ENCODE peak calls at places on chromosomes 13 and 19, in eight cellular contexts. One of them, this sample, is unnamed.
A peak's percentile ranks its signal among the peaks of the same experiment; 100 is the strongest.

GRCh38 chr13:44237276-44237767 is 136.3 kb upstream of the SERP2 start:
- DNase-seq in GM12865: peak; percentile 82
- DNase-seq in uterus: peak; percentile 65
- DNase-seq in astrocyte of the spinal cord: peak; percentile 95
- DNase-seq in CD8-positive, alpha-beta T cell: no peak
- DNase-seq in thoracic aorta: peak; percentile 51
- DNase-seq in left ventricle myocardium inferior: peak; percentile 46
- DNase-seq in body of pancreas: no peak
- DNase-seq in this sample: peak; percentile 56

GRCh38 chr13:105737688-105738087 is 797.8 kb downstream of the EFNB2 start:
- DNase-seq in astrocyte of the spinal cord: no peak
- DNase-seq in body of pancreas: no peak
- DNase-seq in thoracic aorta: no peak
- DNase-seq in GM12865: no peak
- DNase-seq in CD8-positive, alpha-beta T cell: no peak
- DNase-seq in uterus: no peak
- DNase-seq in left ventricle myocardium inferior: no peak
- DNase-seq in this sample: no peak

GRCh38 chr19:51986309-51987291 is at the start of gene ZNF350:
- DNase-seq in astrocyte of the spinal cord: peak; percentile 98
- DNase-seq in body of pancreas: peak; percentile 91
- DNase-seq in left ventricle myocardium inferior: peak; percentile 90
- DNase-seq in thoracic aorta: peak; percentile 85
- DNase-seq in GM12865: peak; percentile 95
- DNase-seq in CD8-positive, alpha-beta T cell: peak; percentile 82
- DNase-seq in uterus: peak; percentile 88
- DNase-seq in this sample: peak; percentile 90

GRCh38 chr19:6065685-6066365 is 44.5 kb downstream of the RFX2 start:
- DNase-seq in body of pancreas: peak; percentile 58
- DNase-seq in GM12865: no peak
- DNase-seq in astrocyte of the spinal cord: peak; percentile 59
- DNase-seq in thoracic aorta: no peak
- DNase-seq in CD8-positive, alpha-beta T cell: peak; percentile 39
- DNase-seq in uterus: peak; percentile 83
- DNase-seq in left ventricle myocardium inferior: peak; percentile 43
- DNase-seq in this sample: no peak

GRCh38 chr19:3760871-3761361 is 576 bp downstream of the APBA3 start:
- DNase-seq in CD8-positive, alpha-beta T cell: no peak
- DNase-seq in left ventricle myocardium inferior: no peak
- DNase-seq in body of pancreas: no peak
- DNase-seq in uterus: no peak
- DNase-seq in thoracic aorta: no peak
- DNase-seq in astrocyte of the spinal cord: no peak
- DNase-seq in GM12865: peak; percentile 26
- DNase-seq in this sample: peak; percentile 53

GRCh38 chr13:46759861-46760260 is 37.1 kb downstream of the ESD start:
- DNase-seq in thoracic aorta: no peak
- DNase-seq in uterus: no peak
- DNase-seq in left ventricle myocardium inferior: no peak
- DNase-seq in CD8-positive, alpha-beta T cell: no peak
- DNase-seq in body of pancreas: no peak
- DNase-seq in astrocyte of the spinal cord: no peak
- DNase-seq in GM12865: no peak
- DNase-seq in this sample: no peak

GRCh38 chr19:23762884-23763711 is 4.4 kb upstream of the ZNF681 start:
- DNase-seq in body of pancreas: peak; percentile 88
- DNase-seq in thoracic aorta: no peak
- DNase-seq in astrocyte of the spinal cord: peak; percentile 57
- DNase-seq in CD8-positive, alpha-beta T cell: peak; percentile 77
- DNase-seq in uterus: peak; percentile 86
- DNase-seq in left ventricle myocardium inferior: peak; percentile 87
- DNase-seq in GM12865: peak; percentile 35
- DNase-seq in this sample: peak; percentile 75

GRCh38 chr13:23637813-23638212 is 67.6 kb downstream of the TNFRSF19 start:
- DNase-seq in GM12865: no peak
- DNase-seq in body of pancreas: no peak
- DNase-seq in uterus: no peak
- DNase-seq in thoracic aorta: no peak
- DNase-seq in left ventricle myocardium inferior: peak; percentile 38
- DNase-seq in CD8-positive, alpha-beta T cell: no peak
- DNase-seq in astrocyte of the spinal cord: no peak
- DNase-seq in this sample: no peak

GRCh38 chr13:87677334-87678234 is 6.4 kb downstream of the SLITRK5 start:
- DNase-seq in GM12865: no peak
- DNase-seq in thoracic aorta: no peak
- DNase-seq in body of pancreas: peak; percentile 36
- DNase-seq in uterus: no peak
- DNase-seq in CD8-positive, alpha-beta T cell: no peak
- DNase-seq in astrocyte of the spinal cord: peak; percentile 27
- DNase-seq in left ventricle myocardium inferior: no peak
- DNase-seq in this sample: no peak

GRCh38 chr13:73189766-73190165 is 131.0 kb downstream of the KLF5 start:
- DNase-seq in CD8-positive, alpha-beta T cell: no peak
- DNase-seq in astrocyte of the spinal cord: no peak
- DNase-seq in uterus: no peak
- DNase-seq in body of pancreas: no peak
- DNase-seq in left ventricle myocardium inferior: no peak
- DNase-seq in GM12865: no peak
- DNase-seq in thoracic aorta: no peak
- DNase-seq in this sample: no peak

GRCh38 chr19:48632692-48633147 is 4.5 kb downstream of the DBP start:
- DNase-seq in astrocyte of the spinal cord: no peak
- DNase-seq in uterus: no peak
- DNase-seq in left ventricle myocardium inferior: no peak
- DNase-seq in body of pancreas: no peak
- DNase-seq in GM12865: no peak
- DNase-seq in thoracic aorta: no peak
- DNase-seq in CD8-positive, alpha-beta T cell: no peak
- DNase-seq in this sample: no peak

GRCh38 chr13:100646030-100646673 is 28.4 kb downstream of the TMTC4 start:
- DNase-seq in uterus: no peak
- DNase-seq in left ventricle myocardium inferior: no peak
- DNase-seq in GM12865: no peak
- DNase-seq in thoracic aorta: no peak
- DNase-seq in astrocyte of the spinal cord: peak; percentile 44
- DNase-seq in CD8-positive, alpha-beta T cell: no peak
- DNase-seq in body of pancreas: no peak
- DNase-seq in this sample: no peak

GRCh38 chr13:33218020-33218419 is 67.5 kb downstream of the STARD13 start:
- DNase-seq in thoracic aorta: no peak
- DNase-seq in GM12865: no peak
- DNase-seq in left ventricle myocardium inferior: no peak
- DNase-seq in astrocyte of the spinal cord: peak; percentile 68
- DNase-seq in body of pancreas: no peak
- DNase-seq in CD8-positive, alpha-beta T cell: no peak
- DNase-seq in uterus: no peak
- DNase-seq in this sample: no peak

GRCh38 chr13:98570929-98571372 is 6.0 kb downstream of the STK24 start:
- DNase-seq in CD8-positive, alpha-beta T cell: no peak
- DNase-seq in uterus: peak; percentile 35
- DNase-seq in left ventricle myocardium inferior: no peak
- DNase-seq in thoracic aorta: no peak
- DNase-seq in body of pancreas: no peak
- DNase-seq in GM12865: peak; percentile 93
- DNase-seq in astrocyte of the spinal cord: peak; percentile 50
- DNase-seq in this sample: no peak

GRCh38 chr13:98451676-98452105 is 125.2 kb downstream of the STK24 start:
- DNase-seq in body of pancreas: no peak
- DNase-seq in uterus: peak; percentile 69
- DNase-seq in thoracic aorta: peak; percentile 46
- DNase-seq in astrocyte of the spinal cord: peak; percentile 91
- DNase-seq in CD8-positive, alpha-beta T cell: no peak
- DNase-seq in GM12865: no peak
- DNase-seq in left ventricle myocardium inferior: peak; percentile 38
- DNase-seq in this sample: peak; percentile 75

GRCh38 chr19:49339364-49340068 is 4.3 kb downstream of the CD37 start:
- DNase-seq in uterus: peak; percentile 89
- DNase-seq in GM12865: peak; percentile 89
- DNase-seq in thoracic aorta: peak; percentile 57
- DNase-seq in body of pancreas: peak; percentile 91
- DNase-seq in left ventricle myocardium inferior: peak; percentile 90
- DNase-seq in astrocyte of the spinal cord: peak; percentile 89
- DNase-seq in CD8-positive, alpha-beta T cell: no peak
- DNase-seq in this sample: peak; percentile 83

GRCh38 chr13:98429081-98429480 is 147.8 kb downstream of the STK24 start:
- DNase-seq in left ventricle myocardium inferior: no peak
- DNase-seq in astrocyte of the spinal cord: no peak
- DNase-seq in CD8-positive, alpha-beta T cell: no peak
- DNase-seq in GM12865: no peak
- DNase-seq in body of pancreas: no peak
- DNase-seq in uterus: no peak
- DNase-seq in thoracic aorta: no peak
- DNase-seq in this sample: no peak

GRCh38 chr19:19140476-19140875 is 2.2 kb upstream of the TMEM161A start:
- DNase-seq in uterus: no peak
- DNase-seq in thoracic aorta: no peak
- DNase-seq in left ventricle myocardium inferior: no peak
- DNase-seq in GM12865: no peak
- DNase-seq in CD8-positive, alpha-beta T cell: no peak
- DNase-seq in astrocyte of the spinal cord: no peak
- DNase-seq in body of pancreas: no peak
- DNase-seq in this sample: no peak

GRCh38 chr13:95564091-95564490 is 11.6 kb downstream of the CLDN10 start:
- DNase-seq in thoracic aorta: no peak
- DNase-seq in astrocyte of the spinal cord: peak; percentile 18
- DNase-seq in left ventricle myocardium inferior: no peak
- DNase-seq in CD8-positive, alpha-beta T cell: no peak
- DNase-seq in GM12865: no peak
- DNase-seq in uterus: no peak
- DNase-seq in body of pancreas: no peak
- DNase-seq in this sample: no peak

GRCh38 chr13:108924154-108924940 is 294.9 kb downstream of the MYO16 start:
- DNase-seq in astrocyte of the spinal cord: peak; percentile 20
- DNase-seq in uterus: no peak
- DNase-seq in thoracic aorta: no peak
- DNase-seq in body of pancreas: no peak
- DNase-seq in GM12865: no peak
- DNase-seq in CD8-positive, alpha-beta T cell: no peak
- DNase-seq in left ventricle myocardium inferior: no peak
- DNase-seq in this sample: no peak

GRCh38 chr13:106156468-106156867 is 379.0 kb downstream of the EFNB2 start:
- DNase-seq in left ventricle myocardium inferior: no peak
- DNase-seq in GM12865: no peak
- DNase-seq in thoracic aorta: no peak
- DNase-seq in CD8-positive, alpha-beta T cell: no peak
- DNase-seq in uterus: no peak
- DNase-seq in astrocyte of the spinal cord: peak; percentile 98
- DNase-seq in body of pancreas: no peak
- DNase-seq in this sample: no peak

GRCh38 chr13:88162076-88162702 is 491.0 kb downstream of the SLITRK5 start:
- DNase-seq in GM12865: no peak
- DNase-seq in thoracic aorta: no peak
- DNase-seq in CD8-positive, alpha-beta T cell: no peak
- DNase-seq in astrocyte of the spinal cord: no peak
- DNase-seq in body of pancreas: no peak
- DNase-seq in left ventricle myocardium inferior: no peak
- DNase-seq in uterus: no peak
- DNase-seq in this sample: no peak

GRCh38 chr13:108963276-108963810 is 333.9 kb downstream of the MYO16 start:
- DNase-seq in astrocyte of the spinal cord: no peak
- DNase-seq in thoracic aorta: no peak
- DNase-seq in uterus: no peak
- DNase-seq in body of pancreas: no peak
- DNase-seq in left ventricle myocardium inferior: no peak
- DNase-seq in GM12865: no peak
- DNase-seq in CD8-positive, alpha-beta T cell: no peak
- DNase-seq in this sample: no peak

DNA sequence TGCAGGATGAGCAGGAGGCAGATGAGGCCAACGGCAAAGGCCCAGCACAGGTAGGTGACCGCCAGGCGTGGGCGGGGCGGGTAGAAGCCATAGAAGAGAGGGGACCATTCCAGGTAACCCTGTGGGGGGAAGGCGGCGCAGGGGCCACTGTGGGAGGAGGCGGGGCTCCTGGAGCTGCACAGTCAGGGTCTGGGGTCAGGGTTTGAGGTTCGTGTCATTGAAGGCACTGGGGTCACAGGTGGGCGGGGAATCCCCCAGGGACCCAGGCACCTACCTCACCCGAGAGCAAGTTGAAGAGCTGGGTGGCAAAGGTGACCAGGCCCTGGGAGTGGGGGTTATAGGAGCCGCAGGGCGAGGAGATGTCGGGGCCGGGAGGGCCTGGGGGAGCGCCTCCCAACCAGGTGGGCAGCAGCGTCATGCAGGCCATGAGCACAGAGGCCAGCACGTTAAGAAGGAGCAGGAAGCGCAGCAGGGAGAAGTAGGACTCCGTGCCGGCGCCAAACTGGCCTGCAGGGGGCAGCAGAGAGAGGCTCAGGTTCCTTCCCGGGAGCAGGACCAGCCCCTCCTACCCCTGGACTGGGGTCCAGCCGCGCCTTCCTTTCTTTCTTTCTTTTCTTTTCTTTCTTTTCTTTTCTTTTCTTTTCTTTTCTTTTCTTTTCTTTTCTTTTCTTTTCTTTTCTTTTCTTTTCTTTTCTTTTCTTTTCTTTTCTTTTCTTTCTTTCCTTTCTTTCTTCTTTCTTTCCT is 4.6 kb downstream of the TMC4 start:
- DNase-seq in left ventricle myocardium inferior: peak; percentile 93
- DNase-seq in CD8-positive, alpha-beta T cell: peak; percentile 82
- DNase-seq in thoracic aorta: peak; percentile 62
- DNase-seq in GM12865: peak; percentile 88
- DNase-seq in uterus: peak; percentile 91
- DNase-seq in astrocyte of the spinal cord: peak; percentile 81
- DNase-seq in body of pancreas: peak; percentile 95
- DNase-seq in this sample: peak; percentile 96
- TF ChIP-seq CTCF in left ventricle myocardium inferior: peak; percentile 87
- TF ChIP-seq CTCF in CD8-positive, alpha-beta T cell: peak; percentile 79
- TF ChIP-seq CTCF in thoracic aorta: peak; percentile 88
- TF ChIP-seq CTCF in GM12865: peak; percentile 91
- TF ChIP-seq CTCF in uterus: peak; percentile 87
- TF ChIP-seq CTCF in astrocyte of the spinal cord: peak; percentile 96
- TF ChIP-seq CTCF in body of pancreas: peak; percentile 86
- TF ChIP-seq CTCF in this sample: peak; percentile 86

GRCh38 chr19:53969366-53969765 is 6.6 kb downstream of the CACNG8 start:
- DNase-seq in astrocyte of the spinal cord: no peak
- DNase-seq in thoracic aorta: no peak
- DNase-seq in GM12865: no peak
- DNase-seq in CD8-positive, alpha-beta T cell: no peak
- DNase-seq in left ventricle myocardium inferior: no peak
- DNase-seq in body of pancreas: no peak
- DNase-seq in uterus: no peak
- DNase-seq in this sample: no peak
- H3K4me3 ChIP-seq in astrocyte of the spinal cord: no peak overlapping the region
- H3K4me3 ChIP-seq in thoracic aorta: no peak overlapping the region
- H3K4me3 ChIP-seq in GM12865: no peak overlapping the region
- H3K4me3 ChIP-seq in CD8-positive, alpha-beta T cell: no peak overlapping the region
- H3K4me3 ChIP-seq in left ventricle myocardium inferior: no peak overlapping the region
- H3K4me3 ChIP-seq in body of pancreas: no peak overlapping the region
- H3K4me3 ChIP-seq in uterus: no peak overlapping the region
- H3K4me3 ChIP-seq in this sample: no peak overlapping the region

GRCh38 chr19:17716309-17716929 is 2.9 kb upstream of the MAP1S start:
- DNase-seq in GM12865: no peak
- DNase-seq in astrocyte of the spinal cord: no peak
- DNase-seq in uterus: no peak
- DNase-seq in CD8-positive, alpha-beta T cell: no peak
- DNase-seq in thoracic aorta: no peak
- DNase-seq in body of pancreas: no peak
- DNase-seq in left ventricle myocardium inferior: no peak
- DNase-seq in this sample: no peak
- TF ChIP-seq CTCF in GM12865: peak; percentile 14
- TF ChIP-seq CTCF in astrocyte of the spinal cord: no peak
- TF ChIP-seq CTCF in uterus: no peak
- TF ChIP-seq CTCF in CD8-positive, alpha-beta T cell: no peak
- TF ChIP-seq CTCF in thoracic aorta: peak; percentile 23
- TF ChIP-seq CTCF in body of pancreas: no peak
- TF ChIP-seq CTCF in left ventricle myocardium inferior: no peak
- TF ChIP-seq CTCF in this sample: no peak

GRCh38 chr13:28486144-28486543 is 8.8 kb downstream of the FLT1 start:
- DNase-seq in CD8-positive, alpha-beta T cell: no peak
- DNase-seq in thoracic aorta: no peak
- DNase-seq in GM12865: no peak
- DNase-seq in body of pancreas: no peak
- DNase-seq in left ventricle myocardium inferior: no peak
- DNase-seq in uterus: no peak
- DNase-seq in astrocyte of the spinal cord: no peak
- DNase-seq in this sample: no peak
- H3K4me3 ChIP-seq in CD8-positive, alpha-beta T cell: no peak overlapping the region
- H3K4me3 ChIP-seq in thoracic aorta: no peak overlapping the region
- H3K4me3 ChIP-seq in GM12865: no peak overlapping the region
- H3K4me3 ChIP-seq in body of pancreas: no peak overlapping the region
- H3K4me3 ChIP-seq in left ventricle myocardium inferior: no peak overlapping the region
- H3K4me3 ChIP-seq in uterus: no peak overlapping the region
- H3K4me3 ChIP-seq in astrocyte of the spinal cord: no peak overlapping the region
- H3K4me3 ChIP-seq in this sample: no peak overlapping the region